ENCODE peak calls at places on chromosomes 16 and 17, in six cellular contexts. G is RWPE1, V is progenitor cell of endocrine pancreas, F is retinal pigment epithelial cell, L is gastrocnemius medialis, C is cardiac muscle cell. M is an unnamed sample.

GRCh38 chr17:49995055-49995738 is at the start of gene DLX3:
- DNase-seq in V (peak; percentile 65), C (peak; percentile 80), L (no peak), F (peak; percentile 32), G (peak; percentile 86), M (peak; percentile 64)

GRCh38 chr16:57801856-57802634 is at the start of gene KIFC3:
- DNase-seq in F (no peak), C (peak; percentile 84), G (peak; percentile 68), L (no peak), V (peak; percentile 69), M (peak; percentile 90)

GRCh38 chr17:38875477-38876080 is 5.7 kb downstream of the LASP1 start:
- DNase-seq in C (peak; percentile 50), V (no peak), G (no peak), L (no peak), F (no peak), M (no peak)

GRCh38 chr17:56577810-56578209 is 15.7 kb upstream of the NOG start:
- DNase-seq in G (no peak), F (no peak), V (no peak), L (peak; percentile 54), C (no peak), M (peak; percentile 20)

GRCh38 chr16:58820359-58820758 is 86.2 kb upstream of the GOT2 start:
- DNase-seq in C (no peak), L (no peak), V (no peak), G (no peak), F (no peak), M (no peak)

GRCh38 chr16:138049-138417 is 440 bp downstream of the NPRL3 start:
- DNase-seq in C (peak; percentile 22), V (peak; percentile 42), F (no peak), G (peak; percentile 27), L (no peak), M (peak; percentile 12)

GRCh38 chr17:39193346-39193745 is 4.1 kb downstream of the CACNB1 start:
- DNase-seq in G (no peak), F (no peak), C (no peak), L (peak; percentile 83), V (no peak), M (no peak)

GRCh38 chr17:70258465-70258864 is 89.1 kb downstream of the KCNJ2 start:
- DNase-seq in V (no peak), F (no peak), G (no peak), L (no peak), C (no peak), M (no peak)

GRCh38 chr17:45311762-45312476 is 4.9 kb downstream of the MAP3K14 start:
- DNase-seq in V (no peak), G (peak; percentile 84), L (peak; percentile 92), C (no peak), F (no peak), M (peak; percentile 55)

GRCh38 chr17:83176956-83177583 is 97.7 kb downstream of the METRNL start:
- DNase-seq in G (no peak), V (no peak), L (no peak), F (no peak), C (no peak), M (no peak)

GRCh38 chr16:9061358-9061813 is 30.1 kb upstream of the HAPSTR1 start:
- DNase-seq in V (no peak), F (no peak), G (no peak), L (peak; percentile 62), C (no peak), M (peak; percentile 37)

GRCh38 chr16:17474037-17474436 is 3.3 kb upstream of the XYLT1 start:
- DNase-seq in L (no peak), G (no peak), V (no peak), C (no peak), F (no peak), M (no peak)

GRCh38 chr16:10895053-10895946 is 18.3 kb downstream of the CIITA start:
- DNase-seq in C (peak; percentile 51), V (peak; percentile 39), L (no peak), G (peak; percentile 60), F (no peak), M (peak; percentile 68)

GRCh38 chr17:72421128-72422092 is 300.6 kb downstream of the SOX9 start:
- DNase-seq in C (peak; percentile 88), L (peak; percentile 46), V (no peak), F (peak; percentile 97), G (peak; percentile 95), M (no peak)

GRCh38 chr17:42563543-42563942 is 1.6 kb downstream of the COASY start:
- DNase-seq in F (no peak), V (no peak), G (no peak), L (no peak), C (no peak), M (no peak)

GRCh38 chr16:47612711-47613110 is 151.6 kb downstream of the PHKB start:
- DNase-seq in C (no peak), V (no peak), L (no peak), F (no peak), G (peak; percentile 38), M (no peak)

GRCh38 chr16:62644030-62644812 is 608.0 kb upstream of the CDH8 start:
- DNase-seq in G (no peak), F (no peak), C (no peak), V (no peak), L (no peak), M (no peak)

GRCh38 chr16:81964808-81965207 is 46.5 kb downstream of the SDR42E1 start:
- DNase-seq in G (no peak), L (no peak), F (no peak), V (no peak), C (no peak), M (no peak)

GRCh38 chr16:546909-547770 is 13.1 kb upstream of the PRR35 start:
- DNase-seq in L (no peak), F (no peak), C (peak; percentile 42), V (no peak), G (no peak), M (peak; percentile 75)

GRCh38 chr16:7313170-7313569 is 19.5 kb upstream of the RBFOX1 start:
- DNase-seq in L (no peak), G (no peak), V (no peak), F (no peak), C (no peak), M (no peak)

GRCh38 chr17:58889928-58890327 is 134.3 kb downstream of the PPM1E start:
- DNase-seq in L (no peak), V (no peak), G (no peak), F (no peak), C (no peak), M (no peak)

GRCh38 chr16:27226476-27226875 is 23.1 kb downstream of the KDM8 start:
- DNase-seq in C (no peak), L (no peak), V (no peak), F (no peak), G (peak; percentile 20), M (no peak)

GRCh38 chr16:85169333-85170065 is 57.2 kb upstream of the CIBAR2 start:
- DNase-seq in C (peak; percentile 57), L (no peak), V (no peak), G (peak; percentile 15), F (no peak), M (no peak)

GRCh38 chr16:19223235-19223847 is 55.3 kb downstream of the SYT17 start:
- DNase-seq in V (no peak), F (no peak), G (no peak), C (peak; percentile 2), L (no peak), M (no peak)

GRCh38 chr17:21263351-21263750 is 10.1 kb upstream of the NATD1 start:
- DNase-seq in V (no peak), C (peak; percentile 49), L (no peak), F (no peak), G (peak; percentile 78), M (no peak)

GRCh38 chr16:5428932-5429331 is 331.3 kb upstream of the EEF2KMT start:
- DNase-seq in G (no peak), L (no peak), C (no peak), F (no peak), V (no peak), M (no peak)

GRCh38 chr16:85281181-85281580 is 168.9 kb upstream of the CIBAR2 start:
- DNase-seq in V (no peak), L (no peak), C (no peak), F (no peak), G (no peak), M (no peak)

GRCh38 chr17:48066192-48066591 is 18.0 kb downstream of the NFE2L1 start:
- DNase-seq in C (no peak), V (no peak), L (no peak), G (no peak), F (no peak), M (no peak)
- TF ChIP-seq CTCF in C (no peak), V (no peak), L (no peak), G (no peak), F (no peak), M (no peak)

DNA sequence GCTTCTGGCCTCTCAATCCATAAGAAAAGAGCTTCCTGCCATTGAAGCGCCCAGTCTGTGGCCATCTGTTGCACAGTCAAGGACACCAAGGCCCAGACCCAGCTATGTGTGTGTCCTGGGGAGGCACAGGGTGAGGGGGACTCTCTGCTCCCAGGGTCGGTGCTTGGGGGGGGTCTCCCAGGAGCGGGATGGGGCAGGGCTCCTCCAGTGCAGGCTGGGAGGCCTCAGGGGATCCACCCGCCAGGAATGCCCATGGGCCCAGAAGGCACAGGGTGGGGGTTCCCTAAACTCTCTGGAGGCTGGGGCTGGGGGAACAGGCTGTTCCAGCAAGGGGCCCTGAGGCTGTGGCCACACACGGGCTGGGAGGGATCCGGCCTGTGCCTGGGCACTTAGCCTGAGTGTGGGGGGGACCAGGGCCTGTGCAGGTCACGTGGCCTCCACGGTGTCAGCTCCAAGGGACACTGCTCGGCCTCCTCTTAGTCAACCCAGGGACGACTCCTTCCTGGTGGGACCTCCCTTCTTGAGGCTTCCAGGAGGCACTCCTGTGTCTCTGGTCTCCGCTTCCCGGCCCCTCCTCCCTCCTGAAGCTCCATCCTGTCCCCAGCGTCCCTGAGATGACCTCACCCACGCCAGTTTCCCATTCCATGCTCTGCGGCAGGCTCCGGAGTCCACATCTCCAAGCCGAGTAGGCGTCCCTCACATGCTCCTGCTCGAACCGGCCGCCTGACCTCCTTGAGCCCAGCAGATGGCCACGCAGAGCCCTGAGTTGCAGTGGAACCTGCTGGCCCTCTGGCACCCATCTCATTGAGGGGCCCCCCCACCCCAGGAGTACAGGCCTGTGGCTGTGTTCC is 23.1 kb upstream of the BAHCC1 start:
- DNase-seq in L (no peak), V (no peak), C (peak; percentile 62), F (no peak), G (no peak), M (peak; percentile 80)
- TF ChIP-seq CTCF in L (peak; percentile 32), V (peak; percentile 44), C (peak; percentile 49), F (peak; percentile 46), G (peak; percentile 50), M (peak; percentile 22)

GRCh38 chr16:2474877-2475412 is at the start of gene TBC1D24:
- DNase-seq in C (peak; percentile 86), F (no peak), V (peak; percentile 88), L (peak; percentile 63), G (peak; percentile 97), M (peak; percentile 92)

GRCh38 chr16:2475413-2476344 is 752 bp downstream of the TBC1D24 start:
- DNase-seq in C (no peak), L (no peak), G (no peak), V (no peak), F (no peak), M (no peak)

GRCh38 chr16:2473425-2473926 is 1.5 kb upstream of the TBC1D24 start:
- DNase-seq in F (no peak), V (no peak), G (no peak), C (no peak), L (no peak), M (no peak)

GRCh38 chr16:2472885-2473284 is 1.8 kb downstream of the NTN3 start:
- DNase-seq in G (no peak), F (no peak), V (no peak), L (no peak), C (no peak), M (no peak)

GRCh38 chr16:2473999-2474876 is 689 bp upstream of the TBC1D24 start:
- DNase-seq in V (no peak), L (no peak), G (no peak), C (peak; percentile 39), F (no peak), M (peak; percentile 61)
- TF ChIP-seq CTCF in V (peak; percentile 55), L (peak; percentile 40), G (peak; percentile 69), C (peak; percentile 8), F (no peak), M (peak; percentile 43)

GRCh38 chr16:70018254-70018653 is 67.1 kb downstream of the CLEC18A start:
- DNase-seq in L (no peak), F (no peak), G (no peak), C (peak; percentile 2), V (no peak), M (peak; percentile 33)
- TF ChIP-seq CTCF in L (no peak), F (peak; percentile 20), G (no peak), C (no peak), V (peak; percentile 39), M (no peak)

M was measured in heart right ventricle.